ENCODE peak calls at places on chromosome 12, in six cellular contexts. Q is left lung, O is dorsolateral prefrontal cortex, J is IMR-90, V is left ventricle myocardium inferior, Y is choroid plexus epithelial cell. M is an unnamed sample.
A peak's percentile ranks its signal among the peaks of the same experiment; 100 is the strongest.

GRCh38 chr12:75812341-75813018 is 219.1 kb downstream of the PHLDA1 start:
- DNase-seq in Q (no peak), V (no peak), O (no peak), Y (peak; percentile 46), J (peak; percentile 88), M (peak; percentile 89)

GRCh38 chr12:94095618-94096017 is 52.8 kb upstream of the PLXNC1 start:
- DNase-seq in V (no peak), O (no peak), J (no peak), Y (no peak), Q (no peak), M (no peak)

GRCh38 chr12:56358836-56359532 is 923 bp downstream of the STAT2 start:
- DNase-seq in J (peak; percentile 87), V (no peak), Q (no peak), O (peak; percentile 54), Y (peak; percentile 92), M (peak; percentile 83)

GRCh38 chr12:93009533-93009932 is 80.4 kb upstream of the EEA1 start:
- DNase-seq in O (no peak), J (no peak), V (no peak), Q (no peak), Y (no peak), M (no peak)

GRCh38 chr12:109568486-109568885 is 4.8 kb downstream of the MMAB start:
- DNase-seq in Y (no peak), V (no peak), Q (no peak), O (no peak), J (peak; percentile 9), M (no peak)

GRCh38 chr12:42396473-42397259 is 70.7 kb downstream of the PPHLN1 start:
- DNase-seq in O (no peak), J (no peak), Q (no peak), Y (no peak), V (no peak), M (no peak)

GRCh38 chr12:12172106-12172511 is 94.7 kb downstream of the LRP6 start:
- DNase-seq in O (no peak), V (no peak), Y (peak; percentile 67), J (peak; percentile 21), Q (no peak), M (peak; percentile 65)

GRCh38 chr12:38113991-38114390 is 202.6 kb upstream of the ALG10B start:
- DNase-seq in Q (no peak), V (no peak), Y (no peak), J (no peak), O (no peak), M (no peak)

GRCh38 chr12:111368291-111368683 is 608 bp downstream of the PHETA1 start:
- DNase-seq in V (peak; percentile 33), O (no peak), Y (no peak), Q (no peak), J (no peak), M (no peak)

GRCh38 chr12:643478-644292 is 19.6 kb downstream of the NINJ2 start:
- DNase-seq in Q (peak; percentile 54), Y (no peak), O (no peak), J (no peak), V (peak; percentile 53), M (no peak)

GRCh38 chr12:113065126-113066007 is 8.8 kb downstream of the DTX1 start:
- DNase-seq in V (no peak), J (no peak), Y (no peak), O (no peak), Q (no peak), M (no peak)

GRCh38 chr12:53223006-53223305 is 9.1 kb downstream of the RARG start:
- DNase-seq in J (no peak), O (no peak), Q (no peak), V (no peak), Y (no peak), M (no peak)

GRCh38 chr12:81077329-81077685 is 572 bp upstream of the ACSS3 start:
- DNase-seq in Y (peak; percentile 66), O (no peak), V (peak; percentile 41), J (no peak), Q (peak; percentile 35), M (peak; percentile 43)

GRCh38 chr12:90940872-90941499 is 14.0 kb downstream of the CCER1 start:
- DNase-seq in Y (peak; percentile 85), V (no peak), O (no peak), J (peak; percentile 76), Q (no peak), M (peak; percentile 74)

GRCh38 chr12:82625523-82625922 is 61.2 kb upstream of the TMTC2 start:
- DNase-seq in Q (no peak), V (no peak), O (peak; percentile 68), J (no peak), Y (no peak), M (no peak)

GRCh38 chr12:102406033-102406584 is 74.3 kb downstream of the IGF1 start:
- DNase-seq in Q (no peak), V (peak; percentile 38), O (no peak), Y (peak; percentile 0), J (peak; percentile 15), M (peak; percentile 9)

GRCh38 chr12:3295648-3296408 is 195.2 kb upstream of the PRMT8 start:
- DNase-seq in O (no peak), Q (no peak), J (peak; percentile 30), V (peak; percentile 65), Y (peak; percentile 39), M (peak; percentile 39)

GRCh38 chr12:8742501-8742900 is 44.7 kb downstream of the RIMKLB start:
- DNase-seq in V (no peak), O (no peak), Y (peak; percentile 47), J (peak; percentile 59), Q (no peak), M (peak; percentile 70)

GRCh38 chr12:124921200-124922008 is 7.0 kb upstream of the UBC start:
- DNase-seq in V (peak; percentile 45), Y (peak; percentile 73), O (peak; percentile 65), J (peak; percentile 66), Q (peak; percentile 74), M (peak; percentile 66)

GRCh38 chr12:57006809-57007475 is 596 bp upstream of the ZBTB39 start:
- DNase-seq in J (no peak), Y (no peak), Q (no peak), O (no peak), V (no peak), M (no peak)

GRCh38 chr12:14066021-14066420 is 84.6 kb upstream of the GRIN2B start:
- DNase-seq in J (no peak), Q (no peak), V (no peak), Y (no peak), O (no peak), M (no peak)

GRCh38 chr12:117486840-117487659 is 125.6 kb upstream of the NOS1 start:
- DNase-seq in J (no peak), Y (no peak), O (no peak), V (no peak), Q (peak; percentile 61), M (peak; percentile 70)

GRCh38 chr12:64610092-64610659 is at the start of gene RASSF3:
- DNase-seq in J (peak; percentile 67), Y (peak; percentile 72), V (peak; percentile 77), O (no peak), Q (peak; percentile 86), M (peak; percentile 72)

GRCh38 chr12:24901975-24902461 is 46.9 kb downstream of the BCAT1 start:
- DNase-seq in V (no peak), Q (no peak), J (no peak), Y (peak; percentile 54), O (peak; percentile 67), M (peak; percentile 42)
- H3K4me3 ChIP-seq in V (peak overlapping the region; percentile 72), Q (peak overlapping the region; percentile 67), J (no peak overlapping the region), Y (peak overlapping the region; percentile 70), O (peak overlapping the region; percentile 83), M (peak overlapping the region; percentile 46)

GRCh38 chr12:122199484-122200355 is 3.8 kb upstream of the B3GNT4 start:
- DNase-seq in Y (no peak), Q (no peak), J (no peak), O (peak; percentile 21), V (no peak), M (no peak)

GRCh38 chr12:122194804-122195203 is 8.7 kb upstream of the B3GNT4 start:
- DNase-seq in Y (no peak), O (no peak), Q (no peak), V (no peak), J (no peak), M (no peak)

GRCh38 chr12:122195405-122195804 is 8.1 kb upstream of the B3GNT4 start:
- DNase-seq in O (no peak), J (no peak), Y (no peak), V (no peak), Q (no peak), M (no peak)

GRCh38 chr12:122200541-122201175 is 2.9 kb upstream of the B3GNT4 start:
- DNase-seq in O (peak; percentile 29), Y (no peak), J (no peak), Q (no peak), V (no peak), M (no peak)

DNA sequence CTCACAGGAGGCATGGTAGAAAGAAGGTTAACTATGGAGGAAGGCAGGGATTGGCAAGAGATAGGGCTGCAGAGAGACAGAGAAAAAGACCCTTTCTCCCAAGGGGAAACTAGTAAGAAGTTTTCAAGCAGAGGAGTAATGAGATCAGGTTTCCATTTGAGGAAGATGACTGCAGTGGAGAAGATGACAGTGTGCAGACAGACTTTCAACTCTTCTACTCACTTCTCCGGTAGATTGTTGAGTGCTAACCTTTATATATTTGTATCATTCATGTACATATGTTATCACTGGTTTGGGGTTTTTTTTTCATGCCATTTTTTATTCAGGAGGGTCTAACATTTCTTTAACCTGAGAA is 5.9 kb upstream of the B3GNT4 start:
- DNase-seq in O (no peak), J (peak; percentile 19), V (no peak), Q (no peak), Y (peak; percentile 23), M (no peak)
- H3K4me3 ChIP-seq in O (no peak overlapping the region), J (no peak overlapping the region), V (no peak overlapping the region), Q (no peak overlapping the region), Y (no peak overlapping the region), M (no peak overlapping the region)

GRCh38 chr12:5827591-5827990 is 117.5 kb downstream of the ANO2 start:
- DNase-seq in J (no peak), O (no peak), V (no peak), Y (no peak), Q (no peak), M (no peak)
- H3K4me3 ChIP-seq in J (no peak overlapping the region), O (no peak overlapping the region), V (no peak overlapping the region), Y (no peak overlapping the region), Q (no peak overlapping the region), M (no peak overlapping the region)

GRCh38 chr12:66695130-66695529 is 16.3 kb upstream of the GRIP1 start:
- DNase-seq in Y (no peak), V (no peak), O (no peak), Q (no peak), J (no peak), M (no peak)

GRCh38 chr12:66694666-66695065 is 15.8 kb upstream of the GRIP1 start:
- DNase-seq in Y (no peak), V (no peak), O (no peak), J (no peak), Q (no peak), M (no peak)

GRCh38 chr12:66692986-66693385 is 14.1 kb upstream of the GRIP1 start:
- DNase-seq in Q (no peak), O (no peak), V (no peak), J (no peak), Y (no peak), M (no peak)

GRCh38 chr12:66693901-66694513 is 15.1 kb upstream of the GRIP1 start:
- DNase-seq in O (no peak), V (no peak), J (peak; percentile 69), Y (peak; percentile 89), Q (no peak), M (peak; percentile 76)

GRCh38 chr12:66692170-66692569 is 13.3 kb upstream of the GRIP1 start:
- DNase-seq in J (no peak), O (no peak), V (no peak), Y (no peak), Q (no peak), M (no peak)
- H3K4me3 ChIP-seq in J (no peak overlapping the region), O (no peak overlapping the region), V (no peak overlapping the region), Y (no peak overlapping the region), Q (no peak overlapping the region), M (no peak overlapping the region)

GRCh38 chr12:47307680-47308399 is 228.1 kb upstream of the AMIGO2 start:
- DNase-seq in Q (peak; percentile 40), V (no peak), J (peak; percentile 73), O (no peak), Y (peak; percentile 83), M (peak; percentile 81)
- H3K4me3 ChIP-seq in Q (peak overlapping the region; percentile 17), V (no peak overlapping the region), J (no peak overlapping the region), O (peak overlapping the region; percentile 17), Y (no peak overlapping the region), M (no peak overlapping the region)

M was measured in astrocyte of the spinal cord.